ENCODE peak calls at places on chromosome 10, in seven cellular contexts. H is Karpas-422; O is hypothalamus; X is endothelial cell; A is hippocampal formation; G is CD4-positive, CD25-positive, alpha-beta regulatory T cell; D is NCI-H69. J is an unnamed sample.

GRCh38 chr10:10758306-10758705 is 259.4 kb upstream of the CELF2 start:
- DNase-seq in H (no peak), O (no peak), X (no peak), A (no peak), G (no peak), D (no peak), J (no peak)

GRCh38 chr10:133339708-133340380 is 3.1 kb upstream of the CALY start:
- DNase-seq in H (no peak), O (no peak), X (no peak), A (no peak), G (no peak), D (no peak), J (no peak)

GRCh38 chr10:100184426-100185219 is 1.2 kb downstream of the ERLIN1 start:
- DNase-seq in H (peak), O (no peak), X (no peak), A (no peak), G (no peak), D (peak), J (no peak)

GRCh38 chr10:26169466-26169865 is 47.1 kb upstream of the GAD2 start:
- DNase-seq in H (no peak), O (no peak), X (no peak), A (no peak), G (no peak), D (no peak), J (no peak)

GRCh38 chr10:101047268-101047667 is 14.5 kb upstream of the KAZALD1 start:
- DNase-seq in H (no peak), O (no peak), X (no peak), A (no peak), G (no peak), D (no peak), J (no peak)

GRCh38 chr10:94173594-94173993 is 179.9 kb downstream of the PLCE1 start:
- DNase-seq in H (no peak), O (no peak), X (no peak), A (no peak), G (no peak), D (no peak), J (no peak)

GRCh38 chr10:91909178-91909677 is at the start of gene FGFBP3:
- DNase-seq in H (peak), O (no peak), X (peak), A (no peak), G (peak), D (peak), J (no peak)

GRCh38 chr10:73911553-73912004 is 647 bp downstream of the PLAU start:
- DNase-seq in H (no peak), O (no peak), X (no peak), A (no peak), G (no peak), D (no peak), J (no peak)

J was measured in gastrocnemius medialis.